ENCODE peak calls at places on chromosomes 12 and 14, in seven cellular contexts. Z is progenitor cell of endocrine pancreas; Q is NAMALWA; R is naive thymus-derived CD4-positive, alpha-beta T cell; K is nucleus accumbens; C is activated T-cell treated with anti-CD3 and anti-CD28 coated beads for 1 hour; W is iris pigment epithelial cell. L is an unnamed sample.

GRCh38 chr12:79689477-79690155 is 1.1 kb downstream of the PAWR start:
- DNase-seq in K (no peak), C (no peak), Z (peak), R (no peak), Q (peak), W (peak), L (no peak)

GRCh38 chr12:120669055-120669828 is 17.7 kb upstream of the MLEC start:
- DNase-seq in C (no peak), W (peak), R (no peak), K (no peak), Q (peak), Z (no peak), L (no peak)

GRCh38 chr14:96762650-96763049 is 34.5 kb upstream of the VRK1 start:
- DNase-seq in Q (peak), W (peak), C (no peak), K (no peak), R (peak), Z (no peak), L (peak)

GRCh38 chr14:92409069-92409468 is 86.1 kb downstream of the SLC24A4 start:
- DNase-seq in W (no peak), Z (no peak), Q (no peak), R (no peak), K (no peak), C (no peak), L (no peak)

GRCh38 chr12:12474931-12475485 is 87.7 kb downstream of the DUSP16 start:
- DNase-seq in Q (no peak), C (no peak), K (no peak), Z (no peak), R (no peak), W (peak), L (no peak)

GRCh38 chr12:57491393-57492280 is 3.8 kb downstream of the MARS1 start:
- DNase-seq in Z (no peak), Q (peak), R (no peak), C (no peak), W (no peak), K (no peak), L (no peak)

GRCh38 chr14:91113829-91114078 is at the start of gene DGLUCY:
- DNase-seq in R (no peak), Z (no peak), Q (no peak), C (no peak), W (peak), K (no peak), L (peak)

GRCh38 chr12:111359231-111359913 is 9.5 kb downstream of the PHETA1 start:
- DNase-seq in Z (no peak), R (no peak), Q (no peak), W (no peak), K (no peak), C (no peak), L (no peak)

GRCh38 chr14:77459072-77459723 is 1.3 kb downstream of the AHSA1 start:
- DNase-seq in W (peak), R (peak), K (peak), Z (no peak), Q (peak), C (peak), L (peak)

GRCh38 chr14:50816419-50817047 is 14.4 kb downstream of the NIN start:
- DNase-seq in R (no peak), C (no peak), Q (no peak), W (peak), K (no peak), Z (no peak), L (peak)

GRCh38 chr14:96062010-96062409 is 22.8 kb downstream of the C14orf132 start:
- DNase-seq in R (no peak), K (no peak), Z (no peak), Q (no peak), C (no peak), W (no peak), L (no peak)

GRCh38 chr14:94675036-94675435 is 62.8 kb downstream of the SERPINA3 start:
- DNase-seq in R (no peak), K (no peak), Q (no peak), W (no peak), Z (no peak), C (no peak), L (no peak)

GRCh38 chr12:68158427-68158826 is 1.1 kb downstream of the IFNG start:
- DNase-seq in C (no peak), Z (no peak), R (no peak), W (no peak), Q (peak), K (no peak), L (no peak)

GRCh38 chr12:6551496-6552139 is 4.2 kb downstream of the IFFO1 start:
- DNase-seq in Q (no peak), K (no peak), Z (no peak), C (no peak), R (no peak), W (peak), L (peak)

GRCh38 chr14:100804558-100805309 is 21.2 kb upstream of the MEG3 start:
- DNase-seq in C (no peak), Q (no peak), K (no peak), W (no peak), Z (no peak), R (no peak), L (no peak)

GRCh38 chr14:49497725-49498348 is 88.3 kb downstream of the RPS29 start:
- DNase-seq in Z (no peak), C (no peak), K (no peak), W (peak), Q (peak), R (peak), L (peak)

GRCh38 chr12:67681145-67681778 is 32.7 kb downstream of the DYRK2 start:
- DNase-seq in Z (no peak), R (no peak), C (no peak), Q (no peak), W (peak), K (no peak), L (peak)

GRCh38 chr12:22738945-22739344 is 114.0 kb downstream of the ETNK1 start:
- DNase-seq in Z (no peak), R (no peak), K (no peak), W (no peak), C (no peak), Q (no peak), L (peak)

GRCh38 chr12:76883151-76883550 is 4.3 kb upstream of the CSRP2 start:
- DNase-seq in R (no peak), Q (no peak), Z (no peak), W (peak), K (no peak), C (no peak), L (peak)

GRCh38 chr12:51923506-51924365 is 16.4 kb downstream of the ACVRL1 start:
- DNase-seq in K (no peak), Q (peak), R (peak), W (no peak), Z (peak), C (peak), L (no peak)

GRCh38 chr12:57087689-57088441 is 1.0 kb upstream of the NAB2 start:
- DNase-seq in Q (peak), K (peak), W (peak), C (peak), Z (peak), R (peak), L (peak)

GRCh38 chr12:130982565-130983225 is 29.0 kb downstream of the ADGRD1 start:
- DNase-seq in C (no peak), Q (no peak), R (no peak), Z (no peak), K (no peak), W (no peak), L (no peak)

GRCh38 chr14:99190696-99191662 is 81.0 kb downstream of the BCL11B start:
- DNase-seq in Z (no peak), K (no peak), C (no peak), R (peak), W (no peak), Q (no peak), L (no peak)

GRCh38 chr14:54366726-54367707 is 29.8 kb upstream of the CDKN3 start:
- DNase-seq in R (peak), C (no peak), K (peak), Q (peak), W (peak), Z (no peak), L (peak)

GRCh38 chr14:61064210-61064609 is 83.2 kb downstream of the SLC38A6 start:
- DNase-seq in Q (peak), Z (no peak), K (no peak), W (no peak), C (no peak), R (no peak), L (no peak)

GRCh38 chr14:54637829-54638446 is 71.0 kb downstream of the SAMD4A start:
- DNase-seq in C (no peak), R (no peak), Z (no peak), Q (no peak), W (peak), K (no peak), L (peak)

GRCh38 chr14:57725399-57726077 is 140.4 kb downstream of the SLC35F4 start:
- DNase-seq in R (no peak), C (no peak), Z (no peak), K (no peak), Q (no peak), W (peak), L (peak)

GRCh38 chr12:124498178-124498869 is 69.1 kb downstream of the NCOR2 start:
- DNase-seq in K (no peak), Q (no peak), C (no peak), Z (no peak), R (no peak), W (peak), L (peak)

GRCh38 chr12:24049101-24049500 is 99.6 kb upstream of the SOX5 start:
- DNase-seq in Q (no peak), Z (no peak), R (no peak), W (no peak), K (no peak), C (no peak), L (no peak)

GRCh38 chr14:58572092-58572853 is 65.5 kb upstream of the DACT1 start:
- DNase-seq in Z (no peak), R (peak), Q (no peak), K (no peak), C (peak), W (peak), L (peak)

GRCh38 chr12:115135800-115136211 is 451.8 kb upstream of the TBX3 start:
- DNase-seq in Q (no peak), C (no peak), K (peak), R (no peak), W (peak), Z (no peak), L (peak)

GRCh38 chr12:101485015-101485414 is 9.9 kb downstream of the SPIC start:
- DNase-seq in W (no peak), K (no peak), R (no peak), Z (no peak), Q (no peak), C (no peak), L (no peak)

GRCh38 chr12:131831635-131832041 is 3.4 kb downstream of the MMP17 start:
- DNase-seq in Z (no peak), Q (no peak), K (no peak), W (peak), R (no peak), C (no peak), L (peak)

GRCh38 chr14:101167428-101167827 is 263.9 kb upstream of the RTL1 start:
- DNase-seq in K (no peak), Q (no peak), W (no peak), Z (no peak), C (no peak), R (no peak), L (no peak)

GRCh38 chr14:102927346-102927877 is 4.9 kb downstream of the AMN start:
- DNase-seq in Q (no peak), W (no peak), C (no peak), K (no peak), R (no peak), Z (no peak), L (no peak)

GRCh38 chr14:29016050-29016900 is 249.7 kb downstream of the FOXG1 start:
- DNase-seq in W (peak), R (no peak), K (no peak), Z (peak), C (no peak), Q (peak), L (peak)

GRCh38 chr14:34063470-34064164 is 112.7 kb upstream of the EGLN3 start:
- DNase-seq in W (no peak), Z (no peak), C (no peak), K (no peak), R (no peak), Q (no peak), L (no peak)

L was measured in astrocyte.